ENCODE peak calls at places on chromosomes 7 and 10, in five cellular contexts. One of them, this sample, is unnamed.

GRCh38 chr10:48605264-48605615 is 367 bp upstream of the ARHGAP22 start:
- DNase-seq in pons: peak
- DNase-seq in AG04449: no peak
- DNase-seq in GM10248: no peak
- DNase-seq in SK-MEL-5: no peak
- DNase-seq in this sample: no peak

GRCh38 chr10:30059209-30060107 is at the start of gene JCAD:
- DNase-seq in pons: no peak
- DNase-seq in AG04449: no peak
- DNase-seq in GM10248: peak
- DNase-seq in SK-MEL-5: peak
- DNase-seq in this sample: peak

GRCh38 chr7:139635521-139636240 is 112.2 kb downstream of the CLEC2L start:
- DNase-seq in pons: peak
- DNase-seq in AG04449: no peak
- DNase-seq in GM10248: no peak
- DNase-seq in SK-MEL-5: no peak
- DNase-seq in this sample: no peak

GRCh38 chr10:17655567-17656146 is 11.7 kb downstream of the STAM start:
- DNase-seq in pons: no peak
- DNase-seq in AG04449: no peak
- DNase-seq in GM10248: peak
- DNase-seq in SK-MEL-5: no peak
- DNase-seq in this sample: no peak

GRCh38 chr10:118209215-118209614 is 132.9 kb downstream of the FAM204A start:
- DNase-seq in pons: peak
- DNase-seq in AG04449: no peak
- DNase-seq in GM10248: no peak
- DNase-seq in SK-MEL-5: peak
- DNase-seq in this sample: no peak

GRCh38 chr7:92205987-92206386 is 27.0 kb upstream of the LRRD1 start:
- DNase-seq in pons: no peak
- DNase-seq in AG04449: no peak
- DNase-seq in GM10248: no peak
- DNase-seq in SK-MEL-5: no peak
- DNase-seq in this sample: no peak

GRCh38 chr10:80462986-80463741 is 9.1 kb downstream of the TSPAN14 start:
- DNase-seq in pons: no peak
- DNase-seq in AG04449: no peak
- DNase-seq in GM10248: no peak
- DNase-seq in SK-MEL-5: no peak
- DNase-seq in this sample: no peak

GRCh38 chr7:101891936-101892640 is 74.7 kb downstream of the CUX1 start:
- DNase-seq in pons: no peak
- DNase-seq in AG04449: no peak
- DNase-seq in GM10248: no peak
- DNase-seq in SK-MEL-5: no peak
- DNase-seq in this sample: no peak

GRCh38 chr10:29063806-29064644 is 224.8 kb upstream of the LYZL1 start:
- DNase-seq in pons: no peak
- DNase-seq in AG04449: no peak
- DNase-seq in GM10248: no peak
- DNase-seq in SK-MEL-5: peak
- DNase-seq in this sample: no peak

GRCh38 chr10:127987467-127988380 is 80.8 kb downstream of the PTPRE start:
- DNase-seq in pons: no peak
- DNase-seq in AG04449: no peak
- DNase-seq in GM10248: no peak
- DNase-seq in SK-MEL-5: no peak
- DNase-seq in this sample: no peak

GRCh38 chr7:157760004-157760730 is 423.4 kb downstream of the DNAJB6 start:
- DNase-seq in pons: no peak
- DNase-seq in AG04449: no peak
- DNase-seq in GM10248: no peak
- DNase-seq in SK-MEL-5: no peak
- DNase-seq in this sample: no peak

GRCh38 chr7:86765931-86766330 is 122.2 kb downstream of the GRM3 start:
- DNase-seq in pons: no peak
- DNase-seq in AG04449: no peak
- DNase-seq in GM10248: no peak
- DNase-seq in SK-MEL-5: no peak
- DNase-seq in this sample: no peak

GRCh38 chr7:141700848-141701371 is 1.1 kb downstream of the DENND11 start:
- DNase-seq in pons: peak
- DNase-seq in AG04449: no peak
- DNase-seq in GM10248: no peak
- DNase-seq in SK-MEL-5: no peak
- DNase-seq in this sample: no peak

GRCh38 chr7:116780966-116781365 is 81.4 kb upstream of the CAPZA2 start:
- DNase-seq in pons: no peak
- DNase-seq in AG04449: no peak
- DNase-seq in GM10248: no peak
- DNase-seq in SK-MEL-5: no peak
- DNase-seq in this sample: no peak